ENCODE peak calls at places on chromosome 9, in eight cellular contexts. One of them, this sample, is unnamed.

GRCh38 chr9:104073770-104074133 is 20.4 kb upstream of the SMC2 start:
- DNase-seq in GM13976: no peak
- DNase-seq in HEK293T: no peak
- DNase-seq in kidney: no peak
- DNase-seq in PC-3: no peak
- DNase-seq in T-helper 9 cell: no peak
- DNase-seq in GDM1: no peak
- DNase-seq in HuH-7.5: no peak
- DNase-seq in this sample: no peak

GRCh38 chr9:94011134-94011533 is 56.0 kb upstream of the BARX1 start:
- DNase-seq in PC-3: peak
- DNase-seq in GM13976: no peak
- DNase-seq in kidney: no peak
- DNase-seq in HuH-7.5: no peak
- DNase-seq in HEK293T: no peak
- DNase-seq in GDM1: no peak
- DNase-seq in T-helper 9 cell: no peak
- DNase-seq in this sample: no peak

GRCh38 chr9:95771556-95772280 is 103.8 kb upstream of the ERCC6L2 start:
- DNase-seq in GDM1: no peak
- DNase-seq in GM13976: no peak
- DNase-seq in HuH-7.5: peak
- DNase-seq in HEK293T: peak
- DNase-seq in PC-3: no peak
- DNase-seq in kidney: peak
- DNase-seq in T-helper 9 cell: no peak
- DNase-seq in this sample: no peak

GRCh38 chr9:81705578-81705977 is 16.2 kb upstream of the TLE1 start:
- DNase-seq in T-helper 9 cell: no peak
- DNase-seq in PC-3: no peak
- DNase-seq in GM13976: no peak
- DNase-seq in HuH-7.5: no peak
- DNase-seq in HEK293T: no peak
- DNase-seq in GDM1: no peak
- DNase-seq in kidney: no peak
- DNase-seq in this sample: no peak

GRCh38 chr9:108615152-108615551 is 240.6 kb downstream of the ACTL7B start:
- DNase-seq in kidney: no peak
- DNase-seq in GM13976: no peak
- DNase-seq in HuH-7.5: no peak
- DNase-seq in GDM1: no peak
- DNase-seq in PC-3: no peak
- DNase-seq in HEK293T: no peak
- DNase-seq in T-helper 9 cell: no peak
- DNase-seq in this sample: no peak

GRCh38 chr9:121328876-121329681 is 41.0 kb downstream of the STOM start:
- DNase-seq in PC-3: no peak
- DNase-seq in HuH-7.5: no peak
- DNase-seq in HEK293T: no peak
- DNase-seq in GM13976: peak
- DNase-seq in GDM1: no peak
- DNase-seq in kidney: no peak
- DNase-seq in T-helper 9 cell: no peak
- DNase-seq in this sample: no peak

GRCh38 chr9:116860509-116861120 is 173.5 kb downstream of the TRIM32 start:
- DNase-seq in GM13976: peak
- DNase-seq in GDM1: no peak
- DNase-seq in PC-3: peak
- DNase-seq in kidney: peak
- DNase-seq in HuH-7.5: peak
- DNase-seq in T-helper 9 cell: no peak
- DNase-seq in HEK293T: peak
- DNase-seq in this sample: peak

GRCh38 chr9:14747116-14747515 is 24.6 kb upstream of the CER1 start:
- DNase-seq in GM13976: no peak
- DNase-seq in PC-3: peak
- DNase-seq in T-helper 9 cell: no peak
- DNase-seq in HEK293T: no peak
- DNase-seq in GDM1: no peak
- DNase-seq in kidney: no peak
- DNase-seq in HuH-7.5: no peak
- DNase-seq in this sample: no peak

GRCh38 chr9:14525840-14526239 is 167.4 kb downstream of the ZDHHC21 start:
- DNase-seq in HuH-7.5: no peak
- DNase-seq in T-helper 9 cell: no peak
- DNase-seq in PC-3: no peak
- DNase-seq in GDM1: no peak
- DNase-seq in HEK293T: no peak
- DNase-seq in kidney: no peak
- DNase-seq in GM13976: no peak
- DNase-seq in this sample: no peak

GRCh38 chr9:119768266-119768665 is 399.0 kb upstream of the BRINP1 start:
- DNase-seq in HuH-7.5: no peak
- DNase-seq in PC-3: no peak
- DNase-seq in T-helper 9 cell: no peak
- DNase-seq in HEK293T: no peak
- DNase-seq in GM13976: no peak
- DNase-seq in GDM1: no peak
- DNase-seq in kidney: no peak
- DNase-seq in this sample: no peak